ENCODE peak calls at places on chromosomes 3 and 15, in five cellular contexts. L is B cell, O is BJ, C is EL, M is ELR. Z is an unnamed sample.

GRCh38 chr3:65732060-65732933 is 306.4 kb downstream of the MAGI1 start:
- DNase-seq in L (peak; percentile 25), O (peak; percentile 22), C (peak; percentile 69), M (peak; percentile 78), Z (peak; percentile 78)

GRCh38 chr15:82621970-82622369 is 25.2 kb downstream of the CPEB1 start:
- DNase-seq in L (no peak), O (no peak), C (no peak), M (peak; percentile 4), Z (no peak)

GRCh38 chr3:133377396-133377795 is 22.5 kb upstream of the BFSP2 start:
- DNase-seq in L (no peak), O (no peak), C (peak; percentile 43), M (peak; percentile 66), Z (peak; percentile 74)

GRCh38 chr3:4355401-4356224 is 52.4 kb downstream of the SETMAR start:
- DNase-seq in L (no peak), O (no peak), C (no peak), M (no peak), Z (peak; percentile 88)

GRCh38 chr3:105513042-105513441 is 146.3 kb downstream of the ALCAM start:
- DNase-seq in L (no peak), O (peak; percentile 40), C (peak; percentile 92), M (peak; percentile 88), Z (no peak)

GRCh38 chr15:93981706-93982105 is 249.7 kb upstream of the MCTP2 start:
- DNase-seq in L (no peak), O (no peak), C (no peak), M (no peak), Z (no peak)

GRCh38 chr15:91803260-91803659 is 50.2 kb upstream of the SLCO3A1 start:
- DNase-seq in L (no peak), O (no peak), C (no peak), M (no peak), Z (no peak)

GRCh38 chr3:108598375-108598774 is 8.9 kb downstream of the DZIP3 start:
- DNase-seq in L (no peak), O (no peak), C (no peak), M (no peak), Z (no peak)

GRCh38 chr3:58952128-58952917 is 97.5 kb downstream of the CFAP20DC start:
- DNase-seq in L (peak; percentile 29), O (no peak), C (no peak), M (no peak), Z (peak; percentile 3)

GRCh38 chr15:63994073-63994600 is 52.1 kb downstream of the DAPK2 start:
- DNase-seq in L (no peak), O (no peak), C (no peak), M (no peak), Z (no peak)

GRCh38 chr3:177827517-177828249 is 630.4 kb upstream of the TBL1XR1 start:
- DNase-seq in L (no peak), O (peak; percentile 55), C (peak; percentile 91), M (peak; percentile 90), Z (peak; percentile 58)

GRCh38 chr3:24508423-24508839 is 13.8 kb upstream of the THRB start:
- DNase-seq in L (no peak), O (no peak), C (no peak), M (peak; percentile 23), Z (no peak)

GRCh38 chr3:51938780-51939425 is 2.8 kb downstream of the RRP9 start:
- DNase-seq in L (no peak), O (no peak), C (no peak), M (no peak), Z (no peak)

GRCh38 chr3:128247841-128248240 is 94.6 kb downstream of the EEFSEC start:
- DNase-seq in L (no peak), O (no peak), C (no peak), M (no peak), Z (no peak)

GRCh38 chr15:40470423-40471104 is at the start of gene CHST14:
- DNase-seq in L (peak; percentile 77), O (no peak), C (peak; percentile 57), M (peak; percentile 59), Z (peak; percentile 52)

GRCh38 chr15:55990986-55991385 is 2.4 kb downstream of the NEDD4 start:
- DNase-seq in L (no peak), O (no peak), C (no peak), M (no peak), Z (no peak)

GRCh38 chr3:171376125-171376947 is 83.9 kb downstream of the TNIK start:
- DNase-seq in L (no peak), O (no peak), C (peak; percentile 14), M (no peak), Z (peak; percentile 31)

GRCh38 chr15:32701863-32702262 is 15.9 kb upstream of the GREM1 start:
- DNase-seq in L (no peak), O (no peak), C (peak; percentile 31), M (peak; percentile 33), Z (no peak)

GRCh38 chr3:138824114-138824506 is 10.6 kb downstream of the PIK3CB start:
- DNase-seq in L (no peak), O (no peak), C (no peak), M (no peak), Z (no peak)

GRCh38 chr3:14428087-14429067 is 26.0 kb downstream of the SLC6A6 start:
- DNase-seq in L (no peak), O (no peak), C (no peak), M (no peak), Z (no peak)

GRCh38 chr15:73573572-73573971 is 59.6 kb downstream of the NPTN start:
- DNase-seq in L (no peak), O (peak; percentile 60), C (peak; percentile 13), M (peak; percentile 33), Z (peak; percentile 93)

GRCh38 chr3:194280777-194281176 is 70.4 kb downstream of the CPN2 start:
- DNase-seq in L (no peak), O (no peak), C (no peak), M (no peak), Z (no peak)

GRCh38 chr15:80070840-80071239 is 11.4 kb downstream of the ZFAND6 start:
- DNase-seq in L (no peak), O (no peak), C (peak; percentile 36), M (peak; percentile 59), Z (no peak)

GRCh38 chr3:46730819-46731218 is 13.2 kb upstream of the PRSS50 start:
- DNase-seq in L (no peak), O (no peak), C (no peak), M (no peak), Z (no peak)

GRCh38 chr15:57415559-57415958 is 39.3 kb downstream of the CGNL1 start:
- DNase-seq in L (no peak), O (no peak), C (no peak), M (no peak), Z (no peak)

GRCh38 chr3:52046186-52046913 is 10.0 kb downstream of the DUSP7 start:
- DNase-seq in L (no peak), O (peak; percentile 95), C (peak; percentile 99), M (peak; percentile 99), Z (peak; percentile 91)

GRCh38 chr3:157417247-157417646 is 19.4 kb upstream of the PTX3 start:
- DNase-seq in L (no peak), O (no peak), C (peak; percentile 79), M (peak; percentile 53), Z (peak; percentile 65)

GRCh38 chr3:107421170-107421792 is 44.0 kb downstream of the CCDC54 start:
- DNase-seq in L (peak; percentile 54), O (no peak), C (peak; percentile 75), M (peak; percentile 82), Z (peak; percentile 75)

GRCh38 chr15:29873264-29873663 is 51.0 kb upstream of the TJP1 start:
- DNase-seq in L (no peak), O (no peak), C (no peak), M (no peak), Z (no peak)